ENCODE peak calls at places on chromosomes 7 and 10, in six cellular contexts. S is neuronal stem cell, M is IMR-90, V is OCI-LY7, B is body of pancreas, Z is cardiac muscle cell. T is an unnamed sample. For H3K4me1, the result is how much of the 10 kb centered on the place peaks cover.

GRCh38 chr7:14233026-14233897 is 243.8 kb upstream of the ETV1 start:
- DNase-seq in S (no peak), M (peak), V (no peak), B (no peak), Z (peak), T (no peak)

GRCh38 chr10:29328988-29329387 is 40.1 kb downstream of the LYZL1 start:
- DNase-seq in S (no peak), M (peak), V (no peak), B (no peak), Z (peak), T (no peak)

GRCh38 chr10:10872035-10872673 is 145.5 kb upstream of the CELF2 start:
- DNase-seq in S (no peak), M (peak), V (no peak), B (no peak), Z (peak), T (peak)

GRCh38 chr10:129963076-129963830 is 821 bp downstream of the EBF3 start:
- DNase-seq in S (peak), M (peak), V (no peak), B (no peak), Z (peak), T (no peak)

GRCh38 chr10:113754768-113755167 is 3.3 kb downstream of the PLEKHS1 start:
- DNase-seq in S (no peak), M (no peak), V (no peak), B (no peak), Z (no peak), T (no peak)

GRCh38 chr7:44460325-44460724 is 30.1 kb downstream of the NUDCD3 start:
- DNase-seq in S (no peak), M (no peak), V (peak), B (no peak), Z (no peak), T (no peak)

GRCh38 chr7:26409636-26410035 is 118.0 kb downstream of the SNX10 start:
- DNase-seq in S (no peak), M (no peak), V (no peak), B (no peak), Z (no peak), T (no peak)

GRCh38 chr10:37732685-37733084 is 124.7 kb downstream of the ZNF248 start:
- DNase-seq in S (no peak), M (peak), V (no peak), B (no peak), Z (no peak), T (no peak)

GRCh38 chr7:3095046-3095445 is 51.4 kb upstream of the CARD11 start:
- DNase-seq in S (no peak), M (no peak), V (peak), B (no peak), Z (no peak), T (no peak)

GRCh38 chr10:44824607-44825006 is 86.5 kb upstream of the TMEM72 start:
- DNase-seq in S (no peak), M (no peak), V (no peak), B (no peak), Z (no peak), T (no peak)

GRCh38 chr10:12193193-12193592 is 2.5 kb downstream of the NUDT5 start:
- DNase-seq in S (no peak), M (peak), V (no peak), B (no peak), Z (peak), T (no peak)

GRCh38 chr10:1374901-1375804 is 319.0 kb downstream of the WDR37 start:
- DNase-seq in S (no peak), M (no peak), V (no peak), B (no peak), Z (no peak), T (no peak)

GRCh38 chr7:151503902-151504714 is 15.6 kb downstream of the RHEB start:
- DNase-seq in S (no peak), M (peak), V (no peak), B (peak), Z (peak), T (no peak)
- H3K27ac ChIP-seq in S (no peak), M (peak), V (no peak), B (no peak), Z (no peak), T (no peak)

GRCh38 chr7:92767427-92767826 is 68.9 kb downstream of the CDK6 start:
- DNase-seq in S (no peak), M (peak), V (no peak), B (no peak), Z (peak), T (no peak)
- H3K4me1 ChIP-seq in S (under half), M (under half), V (under half), B (under half), Z (under half), T (under half)

GRCh38 chr10:80486151-80486692 is 32.1 kb downstream of the TSPAN14 start:
- DNase-seq in S (no peak), M (no peak), V (no peak), B (no peak), Z (no peak), T (no peak)

GRCh38 chr10:80488539-80489066 is 34.5 kb downstream of the TSPAN14 start:
- DNase-seq in S (no peak), M (no peak), V (no peak), B (peak), Z (no peak), T (no peak)

GRCh38 chr10:80486785-80487421 is 32.8 kb downstream of the TSPAN14 start:
- DNase-seq in S (no peak), M (no peak), V (no peak), B (no peak), Z (no peak), T (no peak)

GRCh38 chr10:80487791-80488538 is 33.9 kb downstream of the TSPAN14 start:
- DNase-seq in S (no peak), M (no peak), V (no peak), B (peak), Z (no peak), T (no peak)

GRCh38 chr10:80487422-80487785 is 33.3 kb downstream of the TSPAN14 start:
- DNase-seq in S (no peak), M (no peak), V (no peak), B (peak), Z (no peak), T (no peak)
- H3K4me3 ChIP-seq in S (no peak), M (no peak), V (no peak), B (no peak), Z (no peak), T (no peak)

GRCh38 chr10:21524526-21525366 is 736 bp downstream of the SKIDA1 start:
- DNase-seq in S (no peak), M (peak), V (no peak), B (peak), Z (peak), T (no peak)
- H3K27ac ChIP-seq in S (peak), M (peak), V (no peak), B (peak), Z (peak), T (peak)